ENCODE peak calls at places on chromosome 7, in ten cellular contexts. F is prostate gland; A is CD8-positive, alpha-beta T cell; B is endothelial cell; Z is upper lobe of right lung; T is right lobe of liver; N is dorsolateral prefrontal cortex; S is fibroblast of mammary gland; I is cardiac fibroblast; D is astrocyte. U is an unnamed sample.
A peak's percentile ranks its signal among the peaks of the same experiment; 100 is the strongest.

GRCh38 chr7:37942934-37943610 is 22.6 kb downstream of the EPDR1 start:
- DNase-seq in F (no peak), A (no peak), B (peak; percentile 29), Z (peak; percentile 68), T (peak; percentile 91), N (peak; percentile 43), S (peak; percentile 88), I (peak; percentile 65), D (peak; percentile 62), U (peak; percentile 67)

GRCh38 chr7:2567663-2568238 is 9.0 kb downstream of the IQCE start:
- DNase-seq in F (no peak), A (no peak), B (peak; percentile 51), Z (no peak), T (no peak), N (peak; percentile 72), S (peak; percentile 61), I (peak; percentile 52), D (no peak), U (peak; percentile 51)

GRCh38 chr7:101239191-101239950 is 1.8 kb upstream of the CLDN15 start:
- DNase-seq in F (no peak), A (no peak), B (no peak), Z (no peak), T (no peak), N (no peak), S (no peak), I (no peak), D (no peak), U (no peak)

GRCh38 chr7:139108256-139109187 is 998 bp downstream of the ZC3HAV1 start:
- DNase-seq in F (peak; percentile 26), A (no peak), B (peak; percentile 23), Z (peak; percentile 70), T (peak; percentile 62), N (no peak), S (peak; percentile 10), I (peak; percentile 17), D (peak; percentile 24), U (peak; percentile 53)

GRCh38 chr7:134995239-134996096 is 9.2 kb downstream of the AGBL3 start:
- DNase-seq in F (no peak), A (peak; percentile 61), B (no peak), Z (no peak), T (no peak), N (no peak), S (no peak), I (no peak), D (no peak), U (no peak)

GRCh38 chr7:105853931-105854419 is 22.4 kb downstream of the ATXN7L1 start:
- DNase-seq in F (no peak), A (no peak), B (peak; percentile 22), Z (no peak), T (no peak), N (peak; percentile 45), S (peak; percentile 52), I (peak; percentile 27), D (no peak), U (no peak)

GRCh38 chr7:27933691-27934565 is 194.0 kb downstream of the TAX1BP1 start:
- DNase-seq in F (no peak), A (no peak), B (no peak), Z (no peak), T (no peak), N (no peak), S (peak; percentile 82), I (no peak), D (peak; percentile 36), U (no peak)

GRCh38 chr7:27173412-27174076 is 576 bp downstream of the HOXA10 start:
- DNase-seq in F (no peak), A (no peak), B (no peak), Z (peak; percentile 76), T (peak; percentile 56), N (peak; percentile 31), S (no peak), I (no peak), D (no peak), U (peak; percentile 48)

GRCh38 chr7:123439186-123439585 is 95.2 kb downstream of the IQUB start:
- DNase-seq in F (no peak), A (no peak), B (no peak), Z (no peak), T (no peak), N (no peak), S (no peak), I (no peak), D (no peak), U (no peak)

GRCh38 chr7:76333388-76334101 is 25.2 kb downstream of the YWHAG start:
- DNase-seq in F (no peak), A (no peak), B (no peak), Z (peak; percentile 70), T (no peak), N (no peak), S (peak; percentile 40), I (peak; percentile 63), D (no peak), U (peak; percentile 57)

GRCh38 chr7:132956556-132956955 is 125.3 kb downstream of the CHCHD3 start:
- DNase-seq in F (no peak), A (no peak), B (no peak), Z (no peak), T (no peak), N (no peak), S (no peak), I (no peak), D (no peak), U (no peak)

DNA sequence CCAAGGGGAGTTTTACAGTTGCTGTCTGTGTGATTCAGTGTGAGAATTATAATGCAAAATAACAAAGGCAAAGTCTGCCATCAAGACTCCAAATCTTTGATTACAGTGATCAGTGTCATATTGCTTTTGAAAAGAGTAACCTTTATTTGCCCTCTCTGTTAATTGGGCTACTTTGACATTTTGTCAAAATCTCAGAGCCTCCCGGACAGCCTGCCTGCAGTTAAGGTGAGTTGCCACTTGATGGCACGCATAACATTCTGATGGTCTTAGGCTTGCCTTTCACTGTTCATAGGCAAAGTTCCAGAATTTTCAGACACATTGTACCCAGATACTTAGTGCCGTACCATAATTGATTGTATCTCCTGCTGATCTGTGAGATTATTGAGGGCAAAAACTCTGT is 253.5 kb downstream of the ABCA13 start:
- DNase-seq in F (no peak), A (no peak), B (peak; percentile 12), Z (no peak), T (no peak), N (no peak), S (peak; percentile 5), I (no peak), D (no peak), U (no peak)
- TF ChIP-seq CTCF in F (no peak), A (no peak), B (peak; percentile 28), Z (peak; percentile 31), T (peak; percentile 50), N (peak; percentile 24), S (no peak), I (peak; percentile 22), D (peak; percentile 65), U (no peak)

GRCh38 chr7:80100254-80100653 is 34.4 kb upstream of the GNAI1 start:
- DNase-seq in F (no peak), A (no peak), B (no peak), Z (no peak), T (no peak), N (no peak), S (no peak), I (no peak), D (no peak), U (no peak)

GRCh38 chr7:80097756-80098155 is 36.9 kb upstream of the GNAI1 start:
- DNase-seq in F (no peak), A (no peak), B (no peak), Z (no peak), T (no peak), N (no peak), S (peak; percentile 31), I (no peak), D (no peak), U (no peak)

GRCh38 chr7:80093349-80093748 is 41.3 kb upstream of the GNAI1 start:
- DNase-seq in F (no peak), A (no peak), B (no peak), Z (no peak), T (no peak), N (no peak), S (no peak), I (no peak), D (no peak), U (no peak)

GRCh38 chr7:80095545-80095944 is 39.1 kb upstream of the GNAI1 start:
- DNase-seq in F (no peak), A (no peak), B (no peak), Z (no peak), T (no peak), N (no peak), S (peak; percentile 43), I (peak; percentile 52), D (no peak), U (no peak)

DNA sequence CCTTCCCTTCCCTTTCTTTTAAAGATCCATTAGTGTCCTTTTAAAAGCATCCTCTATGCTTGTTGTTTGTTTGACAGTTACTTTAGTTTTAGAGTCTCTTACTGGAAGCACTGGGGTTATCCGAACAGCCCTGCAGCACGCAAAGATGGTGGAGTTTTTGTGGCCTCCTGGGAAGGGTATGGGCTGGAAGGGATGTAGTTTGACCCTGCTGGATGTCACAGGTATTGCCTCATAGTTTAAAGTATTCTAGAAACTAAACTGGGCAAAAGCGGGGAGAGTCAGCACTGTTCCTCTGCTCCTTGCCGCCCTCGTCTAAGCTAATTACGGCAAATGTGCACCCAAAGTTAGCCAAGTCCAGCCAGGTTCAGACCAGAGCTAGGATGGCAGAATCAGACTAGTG is 35.8 kb upstream of the GNAI1 start:
- DNase-seq in F (no peak), A (no peak), B (peak; percentile 5), Z (no peak), T (no peak), N (no peak), S (no peak), I (no peak), D (no peak), U (no peak)
- TF ChIP-seq CTCF in F (no peak), A (no peak), B (peak; percentile 70), Z (no peak), T (no peak), N (no peak), S (peak; percentile 34), I (peak; percentile 8), D (peak; percentile 16), U (no peak)

DNA sequence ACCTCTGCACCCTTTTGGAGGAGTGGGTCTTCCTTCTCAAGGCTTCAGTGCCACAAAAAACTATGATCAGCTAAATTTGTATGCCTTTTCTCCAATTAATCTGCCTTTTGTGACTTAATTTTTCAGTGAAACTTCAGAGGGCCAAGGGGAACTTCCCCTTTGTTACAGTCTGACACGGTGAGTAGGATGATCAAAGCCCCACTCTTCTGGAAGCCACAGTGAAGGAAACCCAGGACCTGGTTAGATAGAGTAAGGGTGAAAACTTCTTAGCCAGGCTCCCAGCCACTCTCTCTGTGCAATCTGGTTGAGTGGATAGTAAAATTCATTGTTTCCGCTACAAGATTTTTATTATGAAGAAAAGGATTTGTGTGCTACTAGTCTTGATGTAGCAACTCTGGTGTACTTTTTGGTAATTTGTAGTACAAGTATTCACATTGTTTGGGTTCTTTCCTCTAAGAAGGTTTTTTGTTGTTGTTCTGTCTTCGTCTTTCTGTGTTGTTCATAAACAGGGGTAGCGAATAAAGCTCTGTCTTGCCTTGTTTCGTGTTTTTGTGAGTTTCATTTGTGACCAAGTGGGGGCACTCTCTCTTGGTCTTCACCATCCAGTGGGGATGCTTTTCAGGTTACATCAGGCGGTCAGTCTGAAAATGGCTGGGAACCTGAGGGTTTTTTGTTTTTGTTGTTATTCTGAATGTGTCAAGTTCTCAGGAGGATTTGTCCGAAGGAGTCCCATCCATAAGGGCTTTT is 268.5 kb upstream of the NPSR1 start:
- DNase-seq in F (no peak), A (no peak), B (no peak), Z (no peak), T (no peak), N (no peak), S (no peak), I (no peak), D (no peak), U (no peak)
- TF ChIP-seq CTCF in F (no peak), A (no peak), B (no peak), Z (no peak), T (no peak), N (no peak), S (no peak), I (no peak), D (no peak), U (no peak)

GRCh38 chr7:117375380-117375779 is 51.9 kb downstream of the ASZ1 start:
- DNase-seq in F (no peak), A (no peak), B (no peak), Z (no peak), T (no peak), N (no peak), S (peak; percentile 21), I (peak; percentile 8), D (no peak), U (no peak)
- TF ChIP-seq CTCF in F (no peak), A (no peak), B (no peak), Z (no peak), T (no peak), N (peak; percentile 25), S (peak; percentile 42), I (peak; percentile 30), D (peak; percentile 23), U (no peak)